ENCODE peak calls at places on chromosome 15, in four cellular contexts. O is BE2C, S is germinal center, G is iris pigment epithelial cell. A is an unnamed sample.

GRCh38 chr15:74656935-74657535 is 38.8 kb downstream of the EDC3 start:
- DNase-seq in O (no peak), G (no peak), S (no peak), A (no peak)

GRCh38 chr15:39720721-39721611 is 61.7 kb downstream of the FSIP1 start:
- DNase-seq in O (no peak), S (no peak), G (peak), A (no peak)

GRCh38 chr15:89247441-89247840 is 3.7 kb downstream of the FANCI start:
- DNase-seq in G (no peak), O (no peak), S (no peak), A (no peak)

GRCh38 chr15:90924375-90924774 is 8.0 kb downstream of the HDDC3 start:
- DNase-seq in S (no peak), G (no peak), O (no peak), A (no peak)

GRCh38 chr15:67809441-67809840 is 15.9 kb upstream of the SKOR1 start:
- DNase-seq in O (no peak), S (no peak), G (no peak), A (no peak)

GRCh38 chr15:100596792-100597191 is 5.2 kb downstream of the LINS1 start:
- DNase-seq in G (no peak), S (no peak), O (no peak), A (no peak)

GRCh38 chr15:101258238-101259144 is 6.6 kb upstream of the CHSY1 start:
- DNase-seq in G (peak), O (peak), S (peak), A (peak)

GRCh38 chr15:68354268-68354667 is 76.7 kb downstream of the FEM1B start:
- DNase-seq in G (no peak), O (no peak), S (no peak), A (no peak)

GRCh38 chr15:60589253-60589652 is 110.3 kb upstream of the ICE2 start:
- DNase-seq in O (no peak), S (no peak), G (peak), A (peak)

GRCh38 chr15:77865701-77866100 is 211.8 kb downstream of the TBC1D2B start:
- DNase-seq in G (no peak), S (no peak), O (no peak), A (no peak)

GRCh38 chr15:64527263-64527984 is 67.0 kb downstream of the ZNF609 start:
- DNase-seq in G (peak), O (no peak), S (no peak), A (no peak)

GRCh38 chr15:29668120-29668602 is 154.1 kb downstream of the TJP1 start:
- DNase-seq in G (peak), S (peak), O (peak), A (peak)

GRCh38 chr15:93042691-93043378 is 46.2 kb downstream of the RGMA start:
- DNase-seq in S (no peak), G (no peak), O (no peak), A (no peak)

GRCh38 chr15:61794881-61795280 is 265.4 kb downstream of the VPS13C start:
- DNase-seq in S (no peak), O (no peak), G (peak), A (no peak)

GRCh38 chr15:35858707-35859106 is 312.7 kb upstream of the DPH6 start:
- DNase-seq in S (no peak), O (no peak), G (peak), A (no peak)

GRCh38 chr15:73838795-73839565 is 34.4 kb upstream of the TBC1D21 start:
- DNase-seq in G (peak), O (peak), S (no peak), A (no peak)

GRCh38 chr15:29631076-29632070 is 190.9 kb downstream of the TJP1 start:
- DNase-seq in S (no peak), O (no peak), G (no peak), A (no peak)

GRCh38 chr15:93477188-93477587 is 388.2 kb upstream of the RGMA start:
- DNase-seq in O (no peak), G (no peak), S (no peak), A (no peak)

GRCh38 chr15:77001966-77002365 is 7.0 kb downstream of the PSTPIP1 start:
- DNase-seq in O (no peak), G (no peak), S (no peak), A (no peak)

GRCh38 chr15:78353093-78353492 is 12.9 kb downstream of the CRABP1 start:
- DNase-seq in S (no peak), O (peak), G (no peak), A (no peak)

GRCh38 chr15:97978408-97979130 is 18.1 kb downstream of the ARRDC4 start:
- DNase-seq in S (no peak), G (peak), O (no peak), A (no peak)

GRCh38 chr15:100875976-100876375 is 3.7 kb upstream of the ALDH1A3 start:
- DNase-seq in G (no peak), O (no peak), S (no peak), A (no peak)

GRCh38 chr15:61383421-61383820 is 154.3 kb upstream of the RORA start:
- DNase-seq in S (no peak), O (no peak), G (peak), A (no peak)

GRCh38 chr15:85527907-85528306 is 147.5 kb downstream of the AKAP13 start:
- DNase-seq in O (no peak), S (no peak), G (peak), A (no peak)

GRCh38 chr15:68106656-68107055 is 52.5 kb downstream of the PIAS1 start:
- DNase-seq in O (no peak), S (no peak), G (peak), A (no peak)

GRCh38 chr15:57692709-57693108 is 13.8 kb upstream of the POLR2M start:
- DNase-seq in G (peak), O (no peak), S (no peak), A (no peak)

GRCh38 chr15:61983087-61983486 is 77.2 kb downstream of the VPS13C start:
- DNase-seq in G (no peak), S (no peak), O (no peak), A (no peak)

GRCh38 chr15:66595937-66596545 is 30.2 kb upstream of the LCTL start:
- DNase-seq in O (no peak), G (no peak), S (no peak), A (no peak)

GRCh38 chr15:67009576-67010569 is 55.5 kb upstream of the SMAD3 start:
- DNase-seq in S (no peak), G (no peak), O (no peak), A (no peak)

GRCh38 chr15:68821190-68821897 is 649 bp upstream of the ANP32A start:
- DNase-seq in S (no peak), G (no peak), O (no peak), A (no peak)

GRCh38 chr15:40052604-40053003 is 13.6 kb upstream of the SRP14 start:
- DNase-seq in O (no peak), G (no peak), S (no peak), A (no peak)

GRCh38 chr15:77014137-77015081 is 19.5 kb downstream of the PSTPIP1 start:
- DNase-seq in G (no peak), O (peak), S (peak), A (no peak)

GRCh38 chr15:87764461-87765236 is 491.9 kb downstream of the NTRK3 start:
- DNase-seq in O (no peak), S (no peak), G (peak), A (peak)

GRCh38 chr15:98289747-98290146 is 329.2 kb downstream of the ARRDC4 start:
- DNase-seq in O (no peak), G (no peak), S (no peak), A (no peak)

GRCh38 chr15:20106026-20106425 is 435.6 kb downstream of the GOLGA6L6 start:
- DNase-seq in S (no peak), G (no peak), O (peak), A (no peak)

GRCh38 chr15:69275933-69276565 is 22.7 kb upstream of the PAQR5 start:
- DNase-seq in G (no peak), S (no peak), O (no peak), A (no peak)

GRCh38 chr15:94174399-94174802 is 57.0 kb upstream of the MCTP2 start:
- DNase-seq in G (no peak), S (peak), O (no peak), A (no peak)

GRCh38 chr15:51982013-51982769 is 10.6 kb upstream of the LEO1 start:
- DNase-seq in G (peak), S (peak), O (peak), A (no peak)

GRCh38 chr15:70260580-70260979 is 162.9 kb upstream of the TLE3 start:
- DNase-seq in S (no peak), O (no peak), G (no peak), A (no peak)